ENCODE peak calls at places on chromosomes 2 and 18, in ten cellular contexts. I is mesendoderm, P is heart left ventricle, M is hepatocyte, E is endothelial cell of umbilical vein, D is lower lobe of right lung, B is fibroblast of lung, S is adrenal gland, W is SJSA1, G is Peyer's patch. L is an unnamed sample.

GRCh38 chr2:160039166-160039903 is 23.1 kb downstream of the PLA2R1 start:
- DNase-seq in S (no peak), E (peak), W (no peak), D (no peak), P (no peak), I (no peak), B (peak), G (no peak), M (no peak), L (no peak)

GRCh38 chr2:178279142-178279541 is 84.8 kb downstream of the OSBPL6 start:
- DNase-seq in P (no peak), I (peak), W (no peak), S (no peak), M (peak), B (peak), G (no peak), D (no peak), E (peak), L (no peak)

GRCh38 chr2:27040282-27040681 is 7.5 kb downstream of the TMEM214 start:
- DNase-seq in B (no peak), P (no peak), I (no peak), S (no peak), M (no peak), E (no peak), G (no peak), W (no peak), D (no peak), L (no peak)

GRCh38 chr2:20561703-20562454 is 89.0 kb downstream of the HS1BP3 start:
- DNase-seq in B (peak), S (no peak), I (peak), E (peak), P (no peak), G (no peak), D (no peak), W (peak), M (peak), L (no peak)

GRCh38 chr2:26414291-26414690 is 12.6 kb downstream of the DRC1 start:
- DNase-seq in D (no peak), P (no peak), E (no peak), W (no peak), G (no peak), M (no peak), S (no peak), I (no peak), B (no peak), L (no peak)

GRCh38 chr2:214465386-214466146 is 54.7 kb downstream of the VWC2L start:
- DNase-seq in I (peak), S (no peak), D (no peak), G (no peak), E (no peak), W (no peak), M (peak), B (no peak), P (no peak), L (no peak)

GRCh38 chr18:34767601-34768027 is 57.5 kb downstream of the DTNA start:
- DNase-seq in M (no peak), G (no peak), E (peak), B (peak), I (peak), S (no peak), W (peak), P (no peak), D (no peak), L (no peak)

GRCh38 chr18:36808681-36809080 is 20.1 kb downstream of the TPGS2 start:
- DNase-seq in G (no peak), E (no peak), S (no peak), B (no peak), M (no peak), D (no peak), W (no peak), P (no peak), I (no peak), L (no peak)

GRCh38 chr2:229392214-229392613 is 121.1 kb upstream of the PID1 start:
- DNase-seq in B (peak), S (no peak), P (no peak), M (no peak), E (no peak), I (no peak), G (no peak), W (no peak), D (no peak), L (no peak)

GRCh38 chr2:171706152-171706803 is 19.0 kb downstream of the DYNC1I2 start:
- DNase-seq in M (peak), E (peak), D (no peak), G (no peak), P (no peak), W (no peak), B (peak), I (no peak), S (no peak), L (no peak)

GRCh38 chr2:63791387-63791786 is 50.3 kb upstream of the UGP2 start:
- DNase-seq in G (no peak), D (no peak), E (no peak), M (no peak), P (no peak), S (no peak), I (no peak), W (no peak), B (no peak), L (no peak)

GRCh38 chr18:35753306-35753910 is 171.9 kb downstream of the GALNT1 start:
- DNase-seq in B (no peak), P (no peak), D (no peak), W (no peak), G (no peak), I (no peak), E (no peak), M (no peak), S (no peak), L (no peak)

GRCh38 chr2:159855153-159856140 is 57.4 kb upstream of the CD302 start:
- DNase-seq in E (peak), B (peak), S (no peak), W (no peak), G (no peak), P (no peak), D (no peak), M (no peak), I (no peak), L (no peak)

GRCh38 chr18:79393626-79394401 is 1.9 kb upstream of the NFATC1 start:
- DNase-seq in W (peak), G (peak), I (peak), D (peak), E (peak), P (peak), B (peak), M (peak), S (peak), L (peak)

GRCh38 chr18:8858888-8859511 is 153.6 kb downstream of the MTCL1 start:
- DNase-seq in I (peak), P (no peak), E (no peak), S (no peak), D (no peak), M (peak), G (no peak), W (peak), B (peak), L (no peak)

GRCh38 chr2:96526615-96527014 is 9.9 kb upstream of the ARID5A start:
- DNase-seq in P (no peak), G (no peak), I (no peak), E (no peak), S (no peak), D (no peak), B (no peak), W (no peak), M (no peak), L (no peak)

GRCh38 chr18:76476665-76477561 is 18.1 kb downstream of the ZNF516 start:
- DNase-seq in G (no peak), P (no peak), E (peak), S (no peak), I (no peak), M (peak), B (peak), W (peak), D (no peak), L (no peak)

GRCh38 chr18:10715791-10716190 is 190.0 kb downstream of the NAPG start:
- DNase-seq in B (peak), D (no peak), E (no peak), M (peak), G (no peak), I (no peak), W (no peak), S (peak), P (no peak), L (no peak)

GRCh38 chr2:109080109-109080508 is 48.9 kb upstream of the SH3RF3 start:
- DNase-seq in I (no peak), P (no peak), S (no peak), B (no peak), D (no peak), G (no peak), M (no peak), W (no peak), E (no peak), L (no peak)

GRCh38 chr18:11154369-11154982 is 5.1 kb upstream of the PIEZO2 start:
- DNase-seq in G (no peak), S (no peak), P (no peak), D (no peak), E (peak), M (peak), W (peak), I (peak), B (peak), L (no peak)

GRCh38 chr2:12173271-12173942 is 427.0 kb downstream of the LPIN1 start:
- DNase-seq in P (no peak), M (no peak), I (peak), S (no peak), E (no peak), B (peak), D (no peak), G (no peak), W (no peak), L (no peak)

GRCh38 chr2:20583425-20583881 is 67.4 kb downstream of the HS1BP3 start:
- DNase-seq in P (no peak), G (no peak), B (no peak), W (no peak), M (no peak), E (no peak), D (no peak), S (no peak), I (no peak), L (no peak)

GRCh38 chr2:5705490-5705889 is 13.3 kb downstream of the SOX11 start:
- DNase-seq in G (no peak), W (no peak), P (no peak), I (no peak), E (no peak), M (no peak), B (no peak), S (no peak), D (no peak), L (no peak)

GRCh38 chr2:55771612-55772011 is 78.0 kb upstream of the PNPT1 start:
- DNase-seq in G (no peak), S (no peak), D (no peak), W (peak), M (peak), P (no peak), B (peak), E (peak), I (peak), L (no peak)

GRCh38 chr2:134410831-134411231 is 157.0 kb downstream of the MGAT5 start:
- DNase-seq in S (no peak), B (peak), G (no peak), I (no peak), M (no peak), E (no peak), P (no peak), D (no peak), W (no peak), L (no peak)

GRCh38 chr18:31667185-31667584 is 17.2 kb downstream of the B4GALT6 start:
- DNase-seq in D (no peak), W (no peak), I (no peak), M (no peak), B (peak), S (no peak), P (no peak), E (no peak), G (no peak), L (no peak)

GRCh38 chr2:134282638-134283400 is 28.9 kb downstream of the MGAT5 start:
- DNase-seq in M (no peak), I (no peak), B (no peak), E (no peak), P (no peak), W (no peak), S (no peak), D (no peak), G (peak), L (no peak)

GRCh38 chr18:37986665-37987064 is 421.1 kb upstream of the CELF4 start:
- DNase-seq in D (no peak), G (no peak), P (no peak), W (no peak), B (no peak), E (no peak), I (no peak), M (no peak), S (no peak), L (no peak)

GRCh38 chr2:144553379-144553778 is 33.5 kb upstream of the ZEB2 start:
- DNase-seq in B (peak), W (peak), P (no peak), I (peak), D (no peak), G (no peak), E (peak), M (no peak), S (no peak), L (no peak)

GRCh38 chr18:25299899-25300298 is 52.1 kb downstream of the ZNF521 start:
- DNase-seq in E (no peak), D (no peak), W (no peak), S (no peak), P (no peak), G (no peak), B (no peak), I (no peak), M (no peak), L (no peak)

GRCh38 chr18:25298853-25299274 is 53.1 kb downstream of the ZNF521 start:
- DNase-seq in W (peak), G (no peak), P (peak), M (peak), D (no peak), E (peak), I (no peak), B (peak), S (peak), L (no peak)

GRCh38 chr18:25300492-25300891 is 51.5 kb downstream of the ZNF521 start:
- DNase-seq in G (no peak), M (no peak), P (no peak), D (no peak), E (no peak), B (no peak), W (no peak), S (no peak), I (no peak), L (no peak)

GRCh38 chr18:25295624-25296138 is 56.3 kb downstream of the ZNF521 start:
- DNase-seq in I (no peak), E (no peak), S (no peak), M (no peak), D (no peak), B (no peak), P (no peak), G (no peak), W (no peak), L (no peak)

GRCh38 chr18:25299426-25299825 is 52.5 kb downstream of the ZNF521 start:
- DNase-seq in E (no peak), I (no peak), B (peak), D (no peak), W (no peak), S (no peak), M (no peak), P (no peak), G (no peak), L (no peak)
- H3K4me3 ChIP-seq in E (peak), I (no peak), B (no peak), D (no peak), W (no peak), S (no peak), M (no peak), P (no peak), G (no peak), L (no peak)

GRCh38 chr2:127702395-127703009 is 1.2 kb downstream of the SFT2D3 start:
- DNase-seq in M (no peak), B (no peak), P (no peak), D (no peak), S (no peak), E (no peak), W (no peak), G (no peak), I (no peak), L (no peak)
- H3K27ac ChIP-seq in M (peak), B (peak), P (peak), D (peak), S (peak), E (peak), W (peak), G (peak), I (no peak), L (peak)

DNA sequence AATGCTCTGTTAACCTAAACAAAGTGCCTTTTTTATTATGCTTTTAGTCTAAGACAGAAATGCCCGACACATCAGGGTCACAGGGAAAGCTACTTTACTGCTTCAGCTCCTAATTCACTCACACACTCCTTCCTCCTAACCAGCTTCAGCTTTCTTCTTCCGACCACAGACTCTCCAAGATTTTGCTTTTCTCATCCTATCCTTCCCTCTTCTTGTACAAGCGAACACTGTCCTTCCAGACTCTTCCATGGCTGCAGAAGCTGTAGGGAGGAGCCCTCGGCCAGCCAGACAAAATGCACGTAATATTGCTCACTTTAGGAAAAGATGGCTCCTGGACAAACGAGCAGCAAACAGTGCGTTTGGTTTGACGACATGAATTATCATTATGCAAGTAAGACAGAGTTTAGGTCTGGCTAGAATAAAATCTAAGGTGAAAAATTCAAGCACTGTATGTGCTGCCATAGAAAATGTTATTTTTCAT is 47.5 kb upstream of the HNRNPA3 start:
- DNase-seq in G (no peak), D (no peak), E (peak), W (peak), P (peak), S (peak), B (peak), M (peak), I (peak), L (no peak)
- H3K4me3 ChIP-seq in G (no peak), D (peak), E (peak), W (peak), P (peak), S (no peak), B (peak), M (peak), I (no peak), L (peak)

GRCh38 chr2:157837851-157838441 is 38.2 kb downstream of the ACVR1 start:
- DNase-seq in P (peak), E (peak), G (no peak), B (peak), D (no peak), M (peak), W (peak), I (no peak), S (peak), L (no peak)
- H3K27ac ChIP-seq in P (peak), E (peak), G (peak), B (peak), D (peak), M (peak), W (peak), I (no peak), S (peak), L (peak)

L was measured in suprapubic skin.